ENCODE peak calls at places on chromosomes 6 and 20, in nine cellular contexts. V, U, A, N, G, I, Y, S and L are unnamed samples.

GRCh38 chr6:38489951-38490350 is 149.8 kb downstream of the BTBD9 start:
- DNase-seq in U (peak), G (no peak), V (no peak), I (no peak), S (no peak), N (no peak), A (peak), Y (no peak), L (peak)

GRCh38 chr20:8589956-8590355 is 457.9 kb downstream of the PLCB1 start:
- DNase-seq in N (no peak), U (peak), Y (no peak), S (no peak), I (no peak), A (no peak), G (no peak), V (no peak), L (peak)

GRCh38 chr6:95203153-95203754 is 374.1 kb upstream of the MANEA start:
- DNase-seq in U (peak), N (peak), S (peak), V (no peak), Y (no peak), I (no peak), A (peak), G (peak), L (no peak)

GRCh38 chr20:58598271-58599015 is 52.6 kb upstream of the STX16 start:
- DNase-seq in U (no peak), A (no peak), I (peak), V (no peak), N (no peak), S (no peak), G (no peak), Y (no peak), L (peak)

GRCh38 chr20:35318502-35319157 is 26.4 kb upstream of the FAM83C start:
- DNase-seq in A (peak), S (peak), N (no peak), G (peak), U (peak), I (peak), V (no peak), Y (no peak), L (peak)

GRCh38 chr20:5234158-5234557 is 82.6 kb downstream of the PROKR2 start:
- DNase-seq in N (no peak), I (no peak), U (no peak), A (no peak), S (no peak), Y (no peak), V (no peak), G (no peak), L (no peak)

GRCh38 chr6:123821112-123821511 is 17.4 kb downstream of the NKAIN2 start:
- DNase-seq in G (no peak), U (no peak), A (no peak), Y (no peak), I (no peak), N (no peak), S (no peak), V (no peak), L (no peak)

GRCh38 chr6:63527658-63528514 is 44.4 kb upstream of the LOC128125822 start:
- DNase-seq in S (peak), U (peak), V (no peak), N (no peak), Y (no peak), I (peak), A (peak), G (peak), L (peak)

GRCh38 chr6:83071023-83071422 is 3.6 kb downstream of the DOP1A start:
- DNase-seq in I (no peak), Y (no peak), N (no peak), S (no peak), A (no peak), V (no peak), U (no peak), G (peak), L (no peak)

DNA sequence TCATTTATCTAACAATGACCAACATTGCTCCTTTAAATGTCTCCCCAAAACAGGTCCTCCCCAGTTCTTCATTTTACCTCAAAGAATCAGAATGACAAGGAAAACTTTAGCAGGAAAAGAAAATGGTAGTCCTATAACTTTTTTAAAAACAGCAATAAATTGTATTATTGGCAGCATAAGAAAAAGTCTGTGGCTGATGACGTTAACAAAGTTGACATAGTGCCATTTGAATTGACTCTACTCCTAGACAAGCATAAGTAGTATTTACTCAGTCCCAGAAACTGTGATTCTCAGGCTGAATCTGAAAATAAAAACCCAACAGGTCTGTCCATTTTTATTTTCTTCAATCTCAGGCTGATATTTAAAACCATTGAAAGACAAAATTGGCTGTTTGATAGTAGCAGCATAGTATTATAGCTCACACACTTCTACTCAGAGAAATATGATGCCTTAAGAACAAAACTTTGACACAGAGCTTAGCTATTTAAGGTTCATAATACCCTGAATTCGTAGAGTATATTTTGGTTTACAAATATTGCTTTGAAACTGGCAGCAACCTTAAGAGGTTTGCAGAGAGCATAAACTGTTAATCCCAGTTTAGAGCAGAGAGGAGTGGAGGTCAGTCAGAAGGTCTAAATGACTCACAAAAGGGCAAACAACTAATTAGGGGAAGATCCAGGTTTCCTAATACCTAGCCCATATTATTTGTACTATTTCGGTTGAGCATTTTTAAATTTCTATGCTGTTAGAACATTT is 35.0 kb upstream of the TENT5A start:
- DNase-seq in U (peak), I (no peak), A (peak), Y (no peak), N (no peak), S (peak), G (peak), V (no peak), L (peak)
- TF ChIP-seq CTCF in U (no peak), I (no peak), A (no peak), Y (no peak), N (no peak), S (no peak), G (no peak), V (no peak), L (no peak)

DNA sequence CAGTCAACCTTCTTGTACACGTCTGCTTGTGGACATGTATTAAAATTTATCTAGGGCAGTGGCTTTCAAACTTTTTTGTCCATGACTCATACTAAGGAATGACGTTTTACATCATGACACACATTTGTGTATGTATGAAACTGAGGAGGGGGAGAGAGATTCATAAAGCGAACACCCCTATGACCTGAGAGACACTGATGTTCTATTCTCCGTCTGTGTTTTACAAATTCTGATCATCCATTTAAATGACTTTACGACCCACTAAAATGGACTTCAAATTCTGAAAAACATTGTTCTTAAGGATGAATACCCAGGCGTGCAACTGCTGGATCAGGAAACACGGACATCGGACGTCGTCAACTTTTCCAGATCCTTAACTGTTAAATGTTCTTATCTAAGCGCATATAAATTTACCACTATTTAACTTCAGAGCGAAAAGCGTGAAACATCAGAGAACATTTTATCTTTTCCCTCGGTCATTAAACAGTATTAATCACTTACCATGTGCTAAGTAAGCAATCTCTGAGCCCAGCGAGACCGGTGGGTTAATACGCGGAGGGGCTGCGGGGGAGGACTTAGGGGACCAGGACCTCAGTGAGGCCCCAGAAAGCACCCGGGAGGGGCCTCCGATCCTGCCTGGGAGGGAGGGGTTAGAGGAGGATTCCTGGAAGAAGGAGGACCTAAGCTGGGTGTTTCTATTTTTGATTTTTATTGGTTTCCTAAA is 1.2 kb downstream of the PLAGL1 start:
- DNase-seq in U (peak), Y (peak), A (peak), S (peak), I (peak), V (no peak), N (no peak), G (peak), L (peak)
- H3K4me3 ChIP-seq in U (peak), Y (peak), A (peak), S (peak), I (peak), V (peak), N (no peak), G (peak), L (peak)

GRCh38 chr6:103268335-103268734 is 1591.4 kb downstream of the HACE1 start:
- DNase-seq in U (no peak), Y (no peak), A (no peak), V (no peak), N (no peak), G (no peak), I (no peak), S (no peak), L (no peak)

GRCh38 chr6:103273048-103273447 is 1586.7 kb downstream of the HACE1 start:
- DNase-seq in Y (no peak), N (no peak), I (no peak), A (no peak), G (no peak), V (no peak), U (no peak), S (peak), L (no peak)
- TF ChIP-seq CTCF in Y (peak), N (peak), I (no peak), A (peak), G (no peak), V (peak), U (peak), S (no peak), L (no peak)

DNA sequence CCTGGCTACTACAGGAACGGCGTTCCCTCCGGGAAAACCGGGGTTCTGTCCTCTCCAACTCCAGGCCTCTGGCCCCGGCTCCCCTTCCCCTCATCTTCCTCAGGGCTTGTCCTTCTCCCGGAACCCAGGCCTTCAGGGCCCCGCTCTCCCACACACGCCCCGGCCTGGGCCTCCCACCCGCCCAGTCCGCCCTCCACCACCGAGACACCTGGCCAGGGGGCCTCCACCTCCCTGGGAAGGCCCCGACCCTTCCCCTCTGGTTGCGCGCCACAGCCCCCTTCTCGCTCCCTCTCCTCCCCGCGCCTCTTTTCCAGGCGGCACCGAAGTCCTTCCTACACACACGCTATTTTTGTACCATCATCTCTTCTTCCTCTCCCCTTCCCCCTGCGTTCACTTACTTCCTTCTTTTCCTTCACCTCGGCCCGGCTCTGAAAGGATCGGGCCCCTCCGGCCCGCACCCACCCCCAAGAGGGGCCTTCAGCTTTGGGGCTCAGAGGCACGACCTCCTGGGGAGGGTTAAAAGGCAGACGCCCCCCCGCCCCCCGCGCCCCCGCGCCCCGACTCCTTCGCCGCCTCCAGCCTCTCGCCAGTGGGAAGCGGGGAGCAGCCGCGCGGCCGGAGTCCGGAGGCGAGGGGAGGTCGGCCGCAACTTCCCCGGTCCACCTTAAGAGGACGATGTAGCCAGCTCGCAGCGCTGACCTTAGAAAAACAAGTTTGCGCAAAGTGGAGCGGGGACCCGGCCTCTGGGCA is 1.3 kb upstream of the SIRPA start:
- DNase-seq in I (peak), Y (peak), A (no peak), V (no peak), G (no peak), U (no peak), S (peak), N (no peak), L (no peak)
- H3K4me3 ChIP-seq in I (peak), Y (peak), A (peak), V (peak), G (peak), U (peak), S (peak), N (no peak), L (peak)

GRCh38 chr6:111799576-111800467 is 73.4 kb downstream of the FYN start:
- DNase-seq in Y (no peak), V (no peak), N (no peak), S (no peak), A (no peak), U (no peak), I (no peak), G (no peak), L (no peak)
- TF ChIP-seq CTCF in Y (no peak), V (peak), N (peak), S (no peak), A (no peak), U (no peak), I (no peak), G (peak), L (no peak)

GRCh38 chr20:47357296-47358051 is 975 bp upstream of the ZMYND8 start:
- DNase-seq in V (peak), N (peak), G (peak), A (no peak), Y (peak), I (peak), S (peak), U (peak), L (peak)
- H3K4me3 ChIP-seq in V (peak), N (no peak), G (no peak), A (no peak), Y (no peak), I (no peak), S (no peak), U (no peak), L (no peak)